ENCODE peak calls at places on chromosomes 16 and 17, in four cellular contexts. C is mucosa of gallbladder, M is cardiac muscle cell, H is fibroblast of lung. V is an unnamed sample.

GRCh38 chr16:9817586-9817985 is 364.6 kb downstream of the GRIN2A start:
- DNase-seq in C (no peak), M (no peak), H (no peak), V (no peak)

GRCh38 chr16:83953796-83954576 is 946 bp downstream of the OSGIN1 start:
- DNase-seq in H (peak; percentile 23), C (no peak), M (peak; percentile 34), V (no peak)

GRCh38 chr17:51128089-51128488 is 7.4 kb upstream of the SPAG9 start:
- DNase-seq in M (no peak), H (peak; percentile 28), C (no peak), V (no peak)

GRCh38 chr17:61000911-61001310 is 323.3 kb downstream of the BCAS3 start:
- DNase-seq in M (peak; percentile 12), H (peak; percentile 88), C (no peak), V (no peak)

GRCh38 chr16:72972878-72973571 is 74.9 kb downstream of the ZFHX3 start:
- DNase-seq in C (no peak), M (no peak), H (no peak), V (no peak)

GRCh38 chr16:12323007-12323699 is 346.6 kb downstream of the SNX29 start:
- DNase-seq in M (no peak), H (no peak), C (no peak), V (no peak)

GRCh38 chr17:75875182-75875939 is 3.0 kb downstream of the TRIM47 start:
- DNase-seq in C (peak; percentile 57), M (no peak), H (no peak), V (no peak)

GRCh38 chr16:19745286-19746018 is 27.4 kb downstream of the IQCK start:
- DNase-seq in H (peak; percentile 50), C (no peak), M (no peak), V (no peak)

GRCh38 chr17:62760059-62760887 is 47.8 kb downstream of the MARCHF10 start:
- DNase-seq in M (no peak), H (peak; percentile 73), C (no peak), V (no peak)

GRCh38 chr16:47143329-47143676 is 442 bp downstream of the NETO2 start:
- DNase-seq in C (peak; percentile 52), H (peak; percentile 62), M (peak; percentile 83), V (no peak)

GRCh38 chr16:11655655-11656054 is 12.6 kb upstream of the SNN start:
- DNase-seq in M (no peak), H (no peak), C (no peak), V (no peak)

GRCh38 chr16:87780385-87780989 is 14.7 kb upstream of the KLHDC4 start:
- DNase-seq in H (no peak), M (no peak), C (no peak), V (no peak)